ENCODE peak calls at places on chromosomes 3 and 15, in nine cellular contexts. One of them, this sample, is unnamed.

GRCh38 chr3:112121577-112122547 is 11.2 kb downstream of the GCSAM start:
- DNase-seq in heart right ventricle: no peak
- DNase-seq in mesenchymal stem cell: no peak
- DNase-seq in IMR-90: no peak
- DNase-seq in left ventricle myocardium inferior: no peak
- DNase-seq in upper lobe of right lung: no peak
- DNase-seq in kidney: no peak
- DNase-seq in K562: no peak
- DNase-seq in H9: no peak
- DNase-seq in this sample: no peak

GRCh38 chr3:146265720-146266119 is 14.8 kb upstream of the PLSCR4 start:
- DNase-seq in left ventricle myocardium inferior: no peak
- DNase-seq in upper lobe of right lung: no peak
- DNase-seq in kidney: no peak
- DNase-seq in IMR-90: no peak
- DNase-seq in heart right ventricle: no peak
- DNase-seq in K562: no peak
- DNase-seq in H9: no peak
- DNase-seq in mesenchymal stem cell: no peak
- DNase-seq in this sample: no peak

GRCh38 chr3:155334215-155334896 is 40.9 kb upstream of the STRIT1 start:
- DNase-seq in kidney: no peak
- DNase-seq in upper lobe of right lung: no peak
- DNase-seq in mesenchymal stem cell: no peak
- DNase-seq in left ventricle myocardium inferior: no peak
- DNase-seq in K562: no peak
- DNase-seq in heart right ventricle: no peak
- DNase-seq in IMR-90: no peak
- DNase-seq in H9: no peak
- DNase-seq in this sample: no peak

GRCh38 chr3:49872801-49873281 is 3.1 kb upstream of the CAMKV start:
- DNase-seq in left ventricle myocardium inferior: no peak
- DNase-seq in K562: no peak
- DNase-seq in upper lobe of right lung: no peak
- DNase-seq in heart right ventricle: no peak
- DNase-seq in IMR-90: no peak
- DNase-seq in H9: no peak
- DNase-seq in kidney: no peak
- DNase-seq in mesenchymal stem cell: no peak
- DNase-seq in this sample: no peak

GRCh38 chr15:80419546-80419945 is 15.4 kb downstream of the ARNT2 start:
- DNase-seq in kidney: no peak
- DNase-seq in heart right ventricle: no peak
- DNase-seq in K562: no peak
- DNase-seq in IMR-90: peak; percentile 77
- DNase-seq in mesenchymal stem cell: peak; percentile 47
- DNase-seq in upper lobe of right lung: no peak
- DNase-seq in left ventricle myocardium inferior: no peak
- DNase-seq in H9: no peak
- DNase-seq in this sample: no peak

GRCh38 chr3:53196575-53197407 is 35.8 kb downstream of the PRKCD start:
- DNase-seq in heart right ventricle: no peak
- DNase-seq in H9: peak; percentile 82
- DNase-seq in left ventricle myocardium inferior: no peak
- DNase-seq in upper lobe of right lung: no peak
- DNase-seq in IMR-90: peak; percentile 62
- DNase-seq in mesenchymal stem cell: peak; percentile 75
- DNase-seq in K562: peak; percentile 38
- DNase-seq in kidney: no peak
- DNase-seq in this sample: no peak

GRCh38 chr3:148262980-148263379 is 434.7 kb upstream of the AGTR1 start:
- DNase-seq in kidney: no peak
- DNase-seq in IMR-90: no peak
- DNase-seq in H9: no peak
- DNase-seq in K562: no peak
- DNase-seq in mesenchymal stem cell: no peak
- DNase-seq in left ventricle myocardium inferior: no peak
- DNase-seq in heart right ventricle: no peak
- DNase-seq in upper lobe of right lung: no peak
- DNase-seq in this sample: no peak

GRCh38 chr3:48301814-48302194 is 31.7 kb downstream of the SPINK8 start:
- DNase-seq in heart right ventricle: no peak
- DNase-seq in kidney: no peak
- DNase-seq in H9: no peak
- DNase-seq in K562: peak; percentile 13
- DNase-seq in left ventricle myocardium inferior: no peak
- DNase-seq in upper lobe of right lung: no peak
- DNase-seq in IMR-90: peak; percentile 19
- DNase-seq in mesenchymal stem cell: no peak
- DNase-seq in this sample: no peak

GRCh38 chr3:2098398-2099027 is at the start of gene CNTN4:
- DNase-seq in H9: peak; percentile 90
- DNase-seq in K562: no peak
- DNase-seq in mesenchymal stem cell: peak; percentile 82
- DNase-seq in left ventricle myocardium inferior: peak; percentile 52
- DNase-seq in IMR-90: no peak
- DNase-seq in kidney: peak; percentile 89
- DNase-seq in upper lobe of right lung: peak; percentile 92
- DNase-seq in heart right ventricle: peak; percentile 54
- DNase-seq in this sample: no peak

GRCh38 chr3:54353547-54354339 is 231.4 kb downstream of the CACNA2D3 start:
- DNase-seq in heart right ventricle: no peak
- DNase-seq in upper lobe of right lung: no peak
- DNase-seq in kidney: no peak
- DNase-seq in left ventricle myocardium inferior: peak; percentile 25
- DNase-seq in mesenchymal stem cell: no peak
- DNase-seq in IMR-90: no peak
- DNase-seq in H9: no peak
- DNase-seq in K562: no peak
- DNase-seq in this sample: no peak

GRCh38 chr3:63995056-63995576 is 28.2 kb downstream of the PSMD6 start:
- DNase-seq in heart right ventricle: no peak
- DNase-seq in K562: no peak
- DNase-seq in upper lobe of right lung: peak; percentile 84
- DNase-seq in left ventricle myocardium inferior: no peak
- DNase-seq in mesenchymal stem cell: no peak
- DNase-seq in IMR-90: no peak
- DNase-seq in kidney: no peak
- DNase-seq in H9: no peak
- DNase-seq in this sample: no peak

GRCh38 chr15:68598171-68599152 is 19.7 kb downstream of the CORO2B start:
- DNase-seq in IMR-90: no peak
- DNase-seq in mesenchymal stem cell: no peak
- DNase-seq in left ventricle myocardium inferior: peak; percentile 27
- DNase-seq in heart right ventricle: no peak
- DNase-seq in H9: no peak
- DNase-seq in kidney: no peak
- DNase-seq in K562: no peak
- DNase-seq in upper lobe of right lung: no peak
- DNase-seq in this sample: no peak

GRCh38 chr15:44295909-44296420 is 7.4 kb downstream of the GOLM2 start:
- DNase-seq in mesenchymal stem cell: no peak
- DNase-seq in K562: no peak
- DNase-seq in H9: no peak
- DNase-seq in heart right ventricle: no peak
- DNase-seq in IMR-90: peak; percentile 45
- DNase-seq in kidney: no peak
- DNase-seq in left ventricle myocardium inferior: no peak
- DNase-seq in upper lobe of right lung: no peak
- DNase-seq in this sample: no peak
- H3K4me1 ChIP-seq in mesenchymal stem cell: peaks cover 3% of the 10 kb centered on the region
- H3K4me1 ChIP-seq in K562: peaks cover 46% of the 10 kb centered on the region
- H3K4me1 ChIP-seq in H9: no peaks in the 10 kb centered on the region
- H3K4me1 ChIP-seq in heart right ventricle: peaks cover 32% of the 10 kb centered on the region
- H3K4me1 ChIP-seq in IMR-90: peaks cover 10% of the 10 kb centered on the region
- H3K4me1 ChIP-seq in kidney: peaks cover 10% of the 10 kb centered on the region
- H3K4me1 ChIP-seq in left ventricle myocardium inferior: peaks cover 27% of the 10 kb centered on the region
- H3K4me1 ChIP-seq in upper lobe of right lung: peaks cover 20% of the 10 kb centered on the region
- H3K4me1 ChIP-seq in this sample: peaks cover 29% of the 10 kb centered on the region

GRCh38 chr3:58540176-58540863 is 3.3 kb upstream of the ACOX2 start:
- DNase-seq in left ventricle myocardium inferior: no peak
- DNase-seq in heart right ventricle: no peak
- DNase-seq in mesenchymal stem cell: no peak
- DNase-seq in H9: peak; percentile 8
- DNase-seq in K562: no peak
- DNase-seq in kidney: no peak
- DNase-seq in IMR-90: no peak
- DNase-seq in upper lobe of right lung: no peak
- DNase-seq in this sample: no peak

GRCh38 chr3:58536501-58537411 is at the start of gene ACOX2:
- DNase-seq in upper lobe of right lung: peak; percentile 88
- DNase-seq in IMR-90: peak; percentile 70
- DNase-seq in H9: no peak
- DNase-seq in kidney: peak; percentile 80
- DNase-seq in left ventricle myocardium inferior: peak; percentile 79
- DNase-seq in mesenchymal stem cell: peak; percentile 44
- DNase-seq in K562: no peak
- DNase-seq in heart right ventricle: peak; percentile 74
- DNase-seq in this sample: peak; percentile 91

GRCh38 chr3:58539636-58540035 is 2.6 kb upstream of the ACOX2 start:
- DNase-seq in K562: no peak
- DNase-seq in heart right ventricle: no peak
- DNase-seq in left ventricle myocardium inferior: no peak
- DNase-seq in IMR-90: peak; percentile 19
- DNase-seq in kidney: no peak
- DNase-seq in mesenchymal stem cell: peak; percentile 51
- DNase-seq in H9: peak; percentile 4
- DNase-seq in upper lobe of right lung: no peak
- DNase-seq in this sample: no peak

GRCh38 chr3:58535531-58536500 is 1.2 kb downstream of the ACOX2 start:
- DNase-seq in heart right ventricle: no peak
- DNase-seq in IMR-90: no peak
- DNase-seq in upper lobe of right lung: no peak
- DNase-seq in kidney: no peak
- DNase-seq in left ventricle myocardium inferior: no peak
- DNase-seq in mesenchymal stem cell: no peak
- DNase-seq in K562: peak; percentile 11
- DNase-seq in H9: no peak
- DNase-seq in this sample: no peak

DNA sequence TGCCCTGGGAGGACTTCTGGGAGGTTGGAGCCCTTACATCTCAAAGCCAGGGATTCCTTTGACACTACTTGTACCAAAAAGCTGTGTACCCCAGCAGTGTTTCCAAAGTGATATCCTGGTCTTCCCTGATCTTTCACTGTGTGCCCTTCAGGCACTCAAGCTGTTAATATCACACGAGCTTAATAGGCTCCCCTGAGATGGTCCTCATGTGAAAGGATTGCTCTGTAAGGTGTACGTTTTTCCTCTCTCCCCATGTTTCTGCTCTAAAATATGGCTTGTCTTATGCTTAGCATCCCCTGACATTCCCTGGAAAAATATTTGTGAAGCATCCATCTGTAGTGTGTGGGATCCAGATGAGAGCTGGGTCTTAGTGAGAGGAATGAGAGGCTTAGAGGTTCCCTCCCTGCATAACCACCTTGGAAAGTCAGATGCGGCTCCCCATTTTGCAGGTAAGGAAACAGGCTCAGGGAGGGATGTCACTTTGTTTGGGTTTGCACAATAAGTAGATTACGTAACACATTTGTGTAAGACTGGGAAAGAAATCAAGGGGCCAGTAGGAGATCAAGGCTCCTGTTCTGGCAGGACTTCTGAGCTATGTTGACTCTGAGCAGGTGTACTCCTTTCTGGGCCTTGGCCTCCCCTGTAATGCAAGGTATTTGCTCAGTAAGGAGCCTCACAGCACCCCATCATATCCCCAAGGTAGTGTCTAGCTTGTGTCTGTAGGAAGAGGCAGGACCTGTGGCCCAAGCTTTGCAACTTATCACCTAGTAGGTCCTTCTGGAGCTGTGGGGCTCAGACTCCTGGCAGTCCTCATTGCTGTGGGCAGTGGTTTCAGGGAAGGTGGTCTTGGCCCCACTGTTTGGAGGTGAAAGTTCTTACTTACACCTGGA is 667 bp upstream of the ACOX2 start:
- DNase-seq in IMR-90: no peak
- DNase-seq in kidney: no peak
- DNase-seq in mesenchymal stem cell: peak; percentile 41
- DNase-seq in heart right ventricle: no peak
- DNase-seq in K562: no peak
- DNase-seq in H9: no peak
- DNase-seq in left ventricle myocardium inferior: no peak
- DNase-seq in upper lobe of right lung: no peak
- DNase-seq in this sample: peak; percentile 78
- H3K4me1 ChIP-seq in IMR-90: peaks cover 15% of the 10 kb centered on the region
- H3K4me1 ChIP-seq in kidney: peaks cover 18% of the 10 kb centered on the region
- H3K4me1 ChIP-seq in mesenchymal stem cell: peaks cover 14% of the 10 kb centered on the region
- H3K4me1 ChIP-seq in heart right ventricle: peaks cover 33% of the 10 kb centered on the region
- H3K4me1 ChIP-seq in K562: peaks cover 7% of the 10 kb centered on the region
- H3K4me1 ChIP-seq in H9: no peaks in the 10 kb centered on the region
- H3K4me1 ChIP-seq in left ventricle myocardium inferior: peaks cover 42% of the 10 kb centered on the region
- H3K4me1 ChIP-seq in upper lobe of right lung: peaks cover 25% of the 10 kb centered on the region
- H3K4me1 ChIP-seq in this sample: peaks cover 33% of the 10 kb centered on the region

GRCh38 chr3:66502267-66502874 is 1.5 kb upstream of the LRIG1 start:
- DNase-seq in kidney: no peak
- DNase-seq in left ventricle myocardium inferior: no peak
- DNase-seq in IMR-90: no peak
- DNase-seq in heart right ventricle: no peak
- DNase-seq in mesenchymal stem cell: no peak
- DNase-seq in K562: no peak
- DNase-seq in H9: no peak
- DNase-seq in upper lobe of right lung: no peak
- DNase-seq in this sample: no peak
- H3K4me1 ChIP-seq in kidney: peaks cover 18% of the 10 kb centered on the region
- H3K4me1 ChIP-seq in left ventricle myocardium inferior: peaks cover 49% of the 10 kb centered on the region
- H3K4me1 ChIP-seq in IMR-90: peaks cover 1% of the 10 kb centered on the region
- H3K4me1 ChIP-seq in heart right ventricle: peaks cover 29% of the 10 kb centered on the region
- H3K4me1 ChIP-seq in mesenchymal stem cell: peaks cover 12% of the 10 kb centered on the region
- H3K4me1 ChIP-seq in K562: no peaks in the 10 kb centered on the region
- H3K4me1 ChIP-seq in H9: peaks cover 2% of the 10 kb centered on the region
- H3K4me1 ChIP-seq in upper lobe of right lung: peaks cover 20% of the 10 kb centered on the region
- H3K4me1 ChIP-seq in this sample: peaks cover 42% of the 10 kb centered on the region

GRCh38 chr15:66834863-66835557 is 133.0 kb downstream of the SMAD6 start:
- DNase-seq in IMR-90: no peak
- DNase-seq in kidney: no peak
- DNase-seq in H9: peak; percentile 81
- DNase-seq in heart right ventricle: no peak
- DNase-seq in upper lobe of right lung: no peak
- DNase-seq in K562: no peak
- DNase-seq in left ventricle myocardium inferior: no peak
- DNase-seq in mesenchymal stem cell: peak; percentile 22
- DNase-seq in this sample: no peak

GRCh38 chr15:66833803-66834202 is 131.8 kb downstream of the SMAD6 start:
- DNase-seq in upper lobe of right lung: peak; percentile 27
- DNase-seq in K562: no peak
- DNase-seq in mesenchymal stem cell: no peak
- DNase-seq in kidney: no peak
- DNase-seq in left ventricle myocardium inferior: no peak
- DNase-seq in heart right ventricle: no peak
- DNase-seq in IMR-90: no peak
- DNase-seq in H9: no peak
- DNase-seq in this sample: no peak

GRCh38 chr15:66833372-66833771 is 131.3 kb downstream of the SMAD6 start:
- DNase-seq in K562: no peak
- DNase-seq in mesenchymal stem cell: no peak
- DNase-seq in left ventricle myocardium inferior: no peak
- DNase-seq in H9: no peak
- DNase-seq in IMR-90: no peak
- DNase-seq in kidney: no peak
- DNase-seq in heart right ventricle: no peak
- DNase-seq in upper lobe of right lung: peak; percentile 39
- DNase-seq in this sample: no peak

GRCh38 chr15:66836476-66837030 is 134.5 kb downstream of the SMAD6 start:
- DNase-seq in mesenchymal stem cell: no peak
- DNase-seq in IMR-90: no peak
- DNase-seq in left ventricle myocardium inferior: no peak
- DNase-seq in kidney: no peak
- DNase-seq in H9: no peak
- DNase-seq in heart right ventricle: no peak
- DNase-seq in upper lobe of right lung: no peak
- DNase-seq in K562: no peak
- DNase-seq in this sample: no peak

GRCh38 chr15:66835558-66835878 is 133.5 kb downstream of the SMAD6 start:
- DNase-seq in upper lobe of right lung: no peak
- DNase-seq in K562: no peak
- DNase-seq in kidney: no peak
- DNase-seq in mesenchymal stem cell: peak; percentile 60
- DNase-seq in heart right ventricle: no peak
- DNase-seq in left ventricle myocardium inferior: no peak
- DNase-seq in H9: no peak
- DNase-seq in IMR-90: peak; percentile 19
- DNase-seq in this sample: no peak
- H3K4me1 ChIP-seq in upper lobe of right lung: peaks cover 28% of the 10 kb centered on the region
- H3K4me1 ChIP-seq in K562: no peaks in the 10 kb centered on the region
- H3K4me1 ChIP-seq in kidney: no peaks in the 10 kb centered on the region
- H3K4me1 ChIP-seq in mesenchymal stem cell: peaks cover 10% of the 10 kb centered on the region
- H3K4me1 ChIP-seq in heart right ventricle: peaks cover 23% of the 10 kb centered on the region
- H3K4me1 ChIP-seq in left ventricle myocardium inferior: peaks cover 26% of the 10 kb centered on the region
- H3K4me1 ChIP-seq in H9: no peaks in the 10 kb centered on the region
- H3K4me1 ChIP-seq in IMR-90: peaks cover 9% of the 10 kb centered on the region
- H3K4me1 ChIP-seq in this sample: peaks cover 12% of the 10 kb centered on the region